ENCODE peak calls at places on chromosome 3, in nine cellular contexts. V is PC-3, N is right atrium auricular region, Z is NT2/D1, P is psoas muscle, A is cardiac muscle cell, U is heart left ventricle, F is stomach, R is RWPE2. E is an unnamed sample.

GRCh38 chr3:57864853-57865252 is 108.7 kb downstream of the SLMAP start:
- DNase-seq in N (no peak), V (peak; percentile 41), F (no peak), R (no peak), P (no peak), Z (peak; percentile 3), U (no peak), A (peak; percentile 1), E (no peak)

GRCh38 chr3:131794766-131795381 is 239.9 kb downstream of the CPNE4 start:
- DNase-seq in U (peak; percentile 20), F (no peak), Z (peak; percentile 65), A (peak; percentile 59), N (no peak), P (no peak), V (peak; percentile 76), R (no peak), E (peak; percentile 49)

GRCh38 chr3:18559323-18559972 is 134.3 kb upstream of the SATB1 start:
- DNase-seq in A (peak; percentile 57), F (peak; percentile 30), U (no peak), P (no peak), V (peak; percentile 82), Z (peak; percentile 55), R (no peak), N (no peak), E (peak; percentile 17)

GRCh38 chr3:134449277-134449676 is 36.5 kb downstream of the ANAPC13 start:
- DNase-seq in N (no peak), U (no peak), V (peak; percentile 57), F (peak; percentile 61), A (peak; percentile 44), Z (no peak), R (no peak), P (no peak), E (no peak)

GRCh38 chr3:30408105-30408557 is 198.3 kb upstream of the TGFBR2 start:
- DNase-seq in P (no peak), A (no peak), N (no peak), F (no peak), Z (no peak), V (peak; percentile 93), U (no peak), R (no peak), E (no peak)

GRCh38 chr3:196454935-196455334 is 22.7 kb upstream of the UBXN7 start:
- DNase-seq in A (no peak), U (no peak), V (no peak), R (no peak), P (peak; percentile 73), N (no peak), Z (no peak), F (no peak), E (no peak)

GRCh38 chr3:123295171-123295900 is 93.6 kb downstream of the SEC22A start:
- DNase-seq in R (no peak), P (peak; percentile 23), V (no peak), N (no peak), F (no peak), A (no peak), Z (no peak), U (no peak), E (no peak)

GRCh38 chr3:11499144-11499543 is 144.6 kb downstream of the VGLL4 start:
- DNase-seq in A (no peak), U (no peak), F (no peak), N (no peak), Z (no peak), V (peak; percentile 97), R (no peak), P (no peak), E (no peak)

GRCh38 chr3:153232737-153233330 is 70.8 kb downstream of the RAP2B start:
- DNase-seq in R (no peak), V (peak; percentile 77), Z (no peak), A (no peak), N (no peak), P (no peak), U (no peak), F (no peak), E (no peak)

GRCh38 chr3:11530153-11530721 is 113.5 kb downstream of the VGLL4 start:
- DNase-seq in R (peak; percentile 96), F (no peak), Z (no peak), P (no peak), A (peak; percentile 54), V (no peak), N (peak; percentile 66), U (peak; percentile 47), E (no peak)

GRCh38 chr3:99396651-99397050 is 241.7 kb upstream of the COL8A1 start:
- DNase-seq in V (no peak), F (no peak), P (no peak), U (no peak), Z (no peak), A (no peak), R (no peak), N (no peak), E (no peak)

GRCh38 chr3:9110316-9110715 is 139.1 kb downstream of the SRGAP3 start:
- DNase-seq in P (no peak), R (no peak), U (no peak), Z (no peak), F (no peak), A (no peak), V (no peak), N (no peak), E (no peak)

GRCh38 chr3:175358935-175359334 is 499.8 kb downstream of the NAALADL2 start:
- DNase-seq in F (no peak), P (no peak), N (no peak), A (no peak), Z (no peak), R (no peak), U (no peak), V (no peak), E (no peak)

GRCh38 chr3:169528289-169528688 is 135.2 kb downstream of the MECOM start:
- DNase-seq in P (no peak), U (no peak), V (peak; percentile 53), R (no peak), Z (no peak), A (no peak), F (no peak), N (no peak), E (no peak)

GRCh38 chr3:21447471-21448205 is 303.4 kb downstream of the ZNF385D start:
- DNase-seq in V (no peak), N (no peak), U (no peak), Z (no peak), R (no peak), A (no peak), F (no peak), P (no peak), E (no peak)

GRCh38 chr3:48690846-48691458 is 5.2 kb upstream of the NCKIPSD start:
- DNase-seq in N (no peak), V (no peak), Z (no peak), U (no peak), A (no peak), P (no peak), F (no peak), R (no peak), E (no peak)
- H3K36me3 ChIP-seq in N (peaks cover 78% of the 10 kb centered on the region), V (peaks cover 72% of the 10 kb centered on the region), Z (peaks cover 86% of the 10 kb centered on the region), U (peaks cover 86% of the 10 kb centered on the region), A (peaks cover 70% of the 10 kb centered on the region), P (peaks cover 5% of the 10 kb centered on the region), F (peaks cover 85% of the 10 kb centered on the region), R (peaks cover 82% of the 10 kb centered on the region), E (peaks cover 79% of the 10 kb centered on the region)

GRCh38 chr3:53238051-53238850 is 17.6 kb downstream of the TKT start:
- DNase-seq in U (no peak), F (peak; percentile 51), A (no peak), V (peak; percentile 98), N (no peak), P (no peak), R (peak; percentile 41), Z (no peak), E (no peak)
- H3K36me3 ChIP-seq in U (peaks cover 87% of the 10 kb centered on the region), F (peaks cover 94% of the 10 kb centered on the region), A (peaks cover 35% of the 10 kb centered on the region), V (peaks cover 83% of the 10 kb centered on the region), N (peaks cover 72% of the 10 kb centered on the region), P (no peaks in the 10 kb centered on the region), R (peaks cover 95% of the 10 kb centered on the region), Z (peaks cover 96% of the 10 kb centered on the region), E (peaks cover 76% of the 10 kb centered on the region)

GRCh38 chr3:108076564-108076963 is 14.3 kb downstream of the CD47 start:
- DNase-seq in V (peak; percentile 55), P (no peak), R (no peak), F (no peak), N (no peak), Z (no peak), A (no peak), U (no peak), E (no peak)

GRCh38 chr3:108070356-108070755 is 20.5 kb downstream of the CD47 start:
- DNase-seq in A (no peak), P (no peak), U (no peak), N (no peak), Z (no peak), V (no peak), F (no peak), R (no peak), E (no peak)

GRCh38 chr3:108079043-108079442 is 11.8 kb downstream of the CD47 start:
- DNase-seq in R (no peak), U (no peak), F (no peak), Z (no peak), A (no peak), V (no peak), N (no peak), P (no peak), E (no peak)

GRCh38 chr3:108071394-108071793 is 19.4 kb downstream of the CD47 start:
- DNase-seq in R (no peak), A (no peak), F (no peak), P (no peak), Z (no peak), U (no peak), N (no peak), V (no peak), E (no peak)

GRCh38 chr3:108073712-108074431 is 17.0 kb downstream of the CD47 start:
- DNase-seq in F (no peak), R (no peak), A (no peak), N (no peak), U (no peak), Z (no peak), P (no peak), V (peak; percentile 14), E (no peak)
- H3K36me3 ChIP-seq in F (peaks cover 25% of the 10 kb centered on the region), R (peaks cover 10% of the 10 kb centered on the region), A (no peaks in the 10 kb centered on the region), N (no peaks in the 10 kb centered on the region), U (peaks cover 46% of the 10 kb centered on the region), Z (no peaks in the 10 kb centered on the region), P (no peaks in the 10 kb centered on the region), V (peaks cover 8% of the 10 kb centered on the region), E (peaks cover 82% of the 10 kb centered on the region)

GRCh38 chr3:15757824-15758223 is 40.0 kb downstream of the ANKRD28 start:
- DNase-seq in A (no peak), N (no peak), F (no peak), R (no peak), U (no peak), Z (no peak), P (no peak), V (no peak), E (no peak)

GRCh38 chr3:15755181-15755580 is 42.6 kb downstream of the ANKRD28 start:
- DNase-seq in P (no peak), U (no peak), R (no peak), A (no peak), N (no peak), Z (no peak), F (no peak), V (no peak), E (no peak)

GRCh38 chr3:15754047-15754446 is 43.7 kb downstream of the ANKRD28 start:
- DNase-seq in N (no peak), A (no peak), U (no peak), F (no peak), Z (no peak), V (peak; percentile 65), R (no peak), P (no peak), E (no peak)

GRCh38 chr3:15756505-15756904 is 41.3 kb downstream of the ANKRD28 start:
- DNase-seq in U (no peak), Z (peak; percentile 42), V (no peak), P (no peak), F (no peak), A (no peak), N (no peak), R (no peak), E (no peak)

GRCh38 chr3:15755780-15756179 is 42.0 kb downstream of the ANKRD28 start:
- DNase-seq in A (no peak), U (no peak), R (no peak), N (no peak), F (no peak), P (no peak), V (no peak), Z (no peak), E (no peak)
- H3K36me3 ChIP-seq in A (peaks cover 4% of the 10 kb centered on the region), U (peaks cover 4% of the 10 kb centered on the region), R (peaks cover 23% of the 10 kb centered on the region), N (no peaks in the 10 kb centered on the region), F (no peaks in the 10 kb centered on the region), P (no peaks in the 10 kb centered on the region), V (peaks cover 7% of the 10 kb centered on the region), Z (no peaks in the 10 kb centered on the region), E (peaks cover 8% of the 10 kb centered on the region)